ENCODE peak calls at places on chromosomes 12 and 14, in five cellular contexts. M, U, W, P and V are unnamed samples.

GRCh38 chr14:89027097-89027740 is 202.8 kb downstream of the TTC8 start:
- DNase-seq in M (peak), U (peak), W (no peak), P (peak), V (peak)

GRCh38 chr12:6276936-6277615 is 33.4 kb upstream of the PLEKHG6 start:
- DNase-seq in M (peak), U (no peak), W (no peak), P (no peak), V (no peak)

GRCh38 chr12:1873531-1874149 is 44.8 kb downstream of the CACNA2D4 start:
- DNase-seq in M (no peak), U (no peak), W (no peak), P (no peak), V (no peak)

GRCh38 chr14:74552623-74553022 is 59.1 kb downstream of the ISCA2 start:
- DNase-seq in M (peak), U (peak), W (no peak), P (peak), V (no peak)

GRCh38 chr14:76917158-76917596 is 91.0 kb downstream of the LRRC74A start:
- DNase-seq in M (peak), U (peak), W (peak), P (no peak), V (peak)

GRCh38 chr14:102472815-102473158 is 36.8 kb downstream of the ANKRD9 start:
- DNase-seq in M (no peak), U (no peak), W (no peak), P (no peak), V (no peak)

GRCh38 chr14:55665067-55665700 is 85.2 kb downstream of the KTN1 start:
- DNase-seq in M (peak), U (no peak), W (no peak), P (no peak), V (no peak)

GRCh38 chr12:7450667-7451066 is 6.7 kb upstream of the CD163L1 start:
- DNase-seq in M (no peak), U (no peak), W (no peak), P (no peak), V (peak)

GRCh38 chr12:72006766-72007165 is 68.1 kb downstream of the TPH2 start:
- DNase-seq in M (no peak), U (no peak), W (no peak), P (no peak), V (no peak)

GRCh38 chr12:63815482-63815852 is 29.0 kb upstream of the SRGAP1 start:
- DNase-seq in M (no peak), U (no peak), W (no peak), P (no peak), V (no peak)

GRCh38 chr12:5276327-5276880 is 155.5 kb upstream of the NTF3 start:
- DNase-seq in M (no peak), U (no peak), W (no peak), P (no peak), V (no peak)

GRCh38 chr12:47085815-47086252 is 6.1 kb upstream of the AMIGO2 start:
- DNase-seq in M (peak), U (no peak), W (no peak), P (no peak), V (peak)

GRCh38 chr12:26062566-26062965 is 62.3 kb downstream of the BHLHE41 start:
- DNase-seq in M (peak), U (no peak), W (peak), P (no peak), V (peak)

GRCh38 chr14:68232643-68233055 is 413.1 kb downstream of the RAD51B start:
- DNase-seq in M (peak), U (peak), W (peak), P (no peak), V (peak)

GRCh38 chr14:68783408-68784297 is 9.2 kb downstream of the ZFP36L1 start:
- DNase-seq in M (peak), U (peak), W (no peak), P (no peak), V (no peak)

GRCh38 chr12:118102070-118102469 is 1.7 kb downstream of the VSIG10 start:
- DNase-seq in M (peak), U (no peak), W (peak), P (no peak), V (peak)

GRCh38 chr14:61329478-61330051 is 8.2 kb downstream of the PRKCH start:
- DNase-seq in M (no peak), U (no peak), W (no peak), P (no peak), V (no peak)

GRCh38 chr12:15664491-15664890 is 124.7 kb downstream of the EPS8 start:
- DNase-seq in M (peak), U (no peak), W (no peak), P (no peak), V (peak)

GRCh38 chr14:103456167-103456835 is 66.3 kb downstream of the CKB start:
- DNase-seq in M (no peak), U (no peak), W (no peak), P (no peak), V (no peak)

GRCh38 chr12:72432037-72432604 is 160.0 kb downstream of the TRHDE start:
- DNase-seq in M (no peak), U (no peak), W (no peak), P (no peak), V (no peak)

GRCh38 chr12:56007892-56008471 is 10.9 kb downstream of the SUOX start:
- DNase-seq in M (peak), U (peak), W (no peak), P (no peak), V (peak)

GRCh38 chr12:78600541-78600940 is 264.0 kb upstream of the SYT1 start:
- DNase-seq in M (no peak), U (no peak), W (no peak), P (no peak), V (no peak)

GRCh38 chr14:100392266-100392850 is 69.2 kb downstream of the SLC25A47 start:
- DNase-seq in M (no peak), U (no peak), W (no peak), P (no peak), V (no peak)

GRCh38 chr12:130579231-130579630 is 136.9 kb downstream of the RIMBP2 start:
- DNase-seq in M (no peak), U (no peak), W (no peak), P (no peak), V (no peak)

GRCh38 chr12:96876966-96877365 is 30.1 kb upstream of the NEDD1 start:
- DNase-seq in M (peak), U (no peak), W (no peak), P (no peak), V (no peak)

GRCh38 chr12:85572956-85573355 is 263.3 kb downstream of the RASSF9 start:
- DNase-seq in M (no peak), U (no peak), W (no peak), P (no peak), V (no peak)

GRCh38 chr12:2083561-2083960 is 30.8 kb downstream of the CACNA1C start:
- DNase-seq in M (no peak), U (no peak), W (no peak), P (no peak), V (no peak)

GRCh38 chr14:53368714-53369191 is 215.6 kb upstream of the DDHD1 start:
- DNase-seq in M (peak), U (no peak), W (no peak), P (no peak), V (no peak)

GRCh38 chr14:53365516-53366130 is 212.5 kb upstream of the DDHD1 start:
- DNase-seq in M (no peak), U (no peak), W (no peak), P (no peak), V (no peak)

GRCh38 chr14:53367631-53368030 is 214.5 kb upstream of the DDHD1 start:
- DNase-seq in M (no peak), U (no peak), W (no peak), P (no peak), V (no peak)
- H3K27ac ChIP-seq in M (peak), U (no peak), W (no peak), P (peak), V (no peak)

DNA sequence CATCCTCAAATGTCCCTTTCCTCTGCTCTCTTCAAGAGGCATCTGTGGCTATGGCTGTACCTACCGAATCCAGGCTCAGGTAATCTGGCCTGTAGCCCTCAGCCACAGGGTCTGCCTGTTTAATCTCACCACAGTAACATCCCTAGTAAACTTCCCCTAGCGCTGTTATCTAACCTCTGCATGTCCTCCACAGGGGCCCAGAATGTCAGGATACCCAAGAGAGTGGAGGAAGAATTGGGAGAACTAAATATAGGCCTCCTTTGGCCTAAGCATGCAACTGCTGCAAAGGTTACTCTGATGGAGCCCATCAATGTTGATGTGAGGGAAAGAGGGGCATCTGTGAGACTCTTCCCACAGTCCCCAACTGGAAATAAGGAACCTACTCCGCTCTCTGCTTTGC is 63.2 kb upstream of the IFNG-AS1 start:
- DNase-seq in M (no peak), U (no peak), W (no peak), P (no peak), V (no peak)
- TF ChIP-seq CTCF in M (no peak), U (no peak), W (no peak), P (no peak), V (no peak)

DNA sequence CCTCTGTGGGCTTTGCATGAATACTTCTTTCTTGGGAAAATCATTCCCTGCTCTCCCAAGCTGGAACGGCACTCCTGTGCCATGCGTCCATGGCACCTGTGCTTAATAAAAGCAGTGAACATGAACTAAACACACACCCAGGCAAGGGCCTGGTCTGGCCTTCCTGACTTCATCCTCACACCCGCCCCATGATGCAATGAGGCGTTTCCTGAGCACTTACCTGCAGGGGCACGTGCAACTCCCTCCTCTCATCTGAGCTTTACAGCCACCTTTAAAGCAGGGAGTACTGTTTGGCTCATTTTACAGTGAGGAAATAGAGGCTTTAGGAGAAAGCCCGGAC is 219.7 kb downstream of the SLC41A2 start:
- DNase-seq in M (no peak), U (no peak), W (no peak), P (no peak), V (peak)
- H3K27ac ChIP-seq in M (no peak), U (no peak), W (no peak), P (no peak), V (peak)

DNA sequence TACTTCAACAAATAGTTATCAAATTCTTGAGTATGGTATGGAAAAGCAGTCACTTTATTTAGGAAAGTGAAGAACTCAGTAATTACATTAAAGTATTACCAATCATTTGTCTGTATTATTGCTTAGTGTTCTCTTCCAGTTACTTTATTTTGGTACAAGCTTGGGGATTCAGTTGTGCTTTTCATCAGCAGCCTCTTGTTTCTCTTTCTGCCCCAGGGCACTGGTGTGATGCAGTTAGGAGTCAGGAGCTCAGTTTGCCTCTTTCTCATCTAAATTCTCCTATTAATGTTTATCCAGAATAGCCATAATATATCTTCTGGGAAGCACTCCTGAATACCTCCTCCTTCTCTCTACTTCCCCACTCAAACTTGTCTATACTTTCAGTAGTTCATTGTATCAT is 25.7 kb downstream of the PMCH start:
- DNase-seq in M (no peak), U (no peak), W (no peak), P (no peak), V (no peak)
- TF ChIP-seq CTCF in M (no peak), U (no peak), W (no peak), P (no peak), V (no peak)

GRCh38 chr12:92505373-92506340 is 197.1 kb upstream of the PLEKHG7 start:
- DNase-seq in M (no peak), U (peak), W (no peak), P (peak), V (no peak)

GRCh38 chr12:92503977-92504966 is 198.5 kb upstream of the PLEKHG7 start:
- DNase-seq in M (no peak), U (no peak), W (no peak), P (no peak), V (no peak)

GRCh38 chr12:92509156-92509758 is 193.5 kb upstream of the PLEKHG7 start:
- DNase-seq in M (no peak), U (no peak), W (no peak), P (no peak), V (peak)

GRCh38 chr12:92506891-92507290 is 195.9 kb upstream of the PLEKHG7 start:
- DNase-seq in M (no peak), U (no peak), W (no peak), P (no peak), V (peak)

GRCh38 chr12:92506460-92506859 is 196.3 kb upstream of the PLEKHG7 start:
- DNase-seq in M (no peak), U (no peak), W (no peak), P (no peak), V (peak)
- H3K27ac ChIP-seq in M (no peak), U (no peak), W (no peak), P (peak), V (peak)

GRCh38 chr12:50222275-50222783 is 55.2 kb upstream of the CERS5 start:
- DNase-seq in M (peak), U (peak), W (no peak), P (no peak), V (peak)
- TF ChIP-seq CTCF in M (peak), U (no peak), W (no peak), P (peak), V (no peak)

GRCh38 chr14:23078692-23079116 is 16.2 kb downstream of the ACIN1 start:
- DNase-seq in M (peak), U (peak), W (peak), P (no peak), V (peak)
- H3K27ac ChIP-seq in M (peak), U (no peak), W (peak), P (peak), V (peak)

GRCh38 chr14:33794791-33795300 is 156.0 kb downstream of the EGLN3 start:
- DNase-seq in M (no peak), U (no peak), W (no peak), P (no peak), V (peak)
- TF ChIP-seq CTCF in M (no peak), U (no peak), W (no peak), P (no peak), V (no peak)

DNA sequence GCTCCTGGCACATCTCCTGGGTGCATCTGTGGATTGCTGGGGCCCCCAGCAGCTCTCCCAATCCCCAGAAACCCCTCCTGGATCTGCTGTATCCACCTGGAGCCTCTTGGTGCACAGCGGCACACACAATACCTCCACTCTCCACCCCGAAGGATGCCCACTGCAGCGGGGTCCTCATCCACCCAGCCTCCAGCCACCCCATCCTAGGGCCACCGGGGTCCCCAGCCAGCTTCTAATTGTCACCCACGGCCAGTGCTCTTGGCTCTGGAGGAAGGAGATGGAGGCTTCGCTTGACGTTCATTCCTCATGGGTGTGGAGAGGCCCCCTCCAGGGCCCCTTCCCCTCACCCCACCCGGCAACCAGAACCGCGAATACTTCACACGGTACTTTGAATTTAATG is 31.6 kb upstream of the TMEM179 start:
- DNase-seq in M (peak), U (no peak), W (no peak), P (no peak), V (no peak)
- H3K27ac ChIP-seq in M (no peak), U (no peak), W (no peak), P (no peak), V (no peak)

DNA sequence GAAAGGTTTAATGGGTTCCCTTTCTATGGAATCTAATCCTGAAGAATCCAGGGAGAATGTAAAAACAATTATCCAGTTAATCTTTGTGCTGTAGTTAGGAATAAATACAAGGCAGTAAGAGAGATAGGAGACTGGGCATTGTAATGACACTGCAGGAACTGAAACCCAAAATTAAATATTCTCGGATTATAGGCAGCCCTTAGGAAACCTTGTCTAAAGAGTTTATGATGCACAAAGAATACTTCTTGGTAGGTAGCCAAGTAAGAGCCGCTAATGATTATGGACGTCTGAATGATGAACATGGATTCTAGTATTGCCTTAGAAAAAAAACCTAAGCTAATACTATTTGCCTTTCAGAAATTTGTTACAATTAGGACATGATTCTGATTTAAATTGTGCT is 165.4 kb upstream of the LRIG3 start:
- DNase-seq in M (no peak), U (no peak), W (no peak), P (no peak), V (no peak)
- TF ChIP-seq CTCF in M (no peak), U (no peak), W (no peak), P (no peak), V (no peak)